ENCODE peak calls at places on chromosomes 4 and X, in four cellular contexts. One of them, this sample, is unnamed.

GRCh38 chr4:57719451-57719850 is 609.3 kb upstream of the IGFBP7 start:
- DNase-seq in stomach: no peak
- DNase-seq in transverse colon: no peak
- DNase-seq in tibial nerve: no peak
- DNase-seq in this sample: no peak

GRCh38 chrX:57905141-57905540 is 5.1 kb downstream of the ZXDA start:
- DNase-seq in stomach: no peak
- DNase-seq in transverse colon: no peak
- DNase-seq in tibial nerve: no peak
- DNase-seq in this sample: no peak

GRCh38 chrX:151359931-151360871 is 36.8 kb upstream of the VMA21 start:
- DNase-seq in stomach: peak; percentile 29
- DNase-seq in transverse colon: no peak
- DNase-seq in tibial nerve: no peak
- DNase-seq in this sample: peak; percentile 20

GRCh38 chrX:151793886-151794285 is 59.3 kb downstream of the CNGA2 start:
- DNase-seq in stomach: no peak
- DNase-seq in transverse colon: no peak
- DNase-seq in tibial nerve: no peak
- DNase-seq in this sample: no peak

GRCh38 chr4:124940387-124940786 is 227.9 kb upstream of the ANKRD50 start:
- DNase-seq in stomach: no peak
- DNase-seq in transverse colon: no peak
- DNase-seq in tibial nerve: peak; percentile 16
- DNase-seq in this sample: no peak

GRCh38 chr4:123350191-123350544 is 46.4 kb upstream of the SPRY1 start:
- DNase-seq in stomach: peak; percentile 54
- DNase-seq in transverse colon: peak; percentile 36
- DNase-seq in tibial nerve: no peak
- DNase-seq in this sample: no peak

GRCh38 chrX:40866878-40867277 is 131.5 kb upstream of the MED14 start:
- DNase-seq in stomach: no peak
- DNase-seq in transverse colon: no peak
- DNase-seq in tibial nerve: no peak
- DNase-seq in this sample: peak; percentile 19

GRCh38 chr4:102627831-102628523 is 126.8 kb downstream of the NFKB1 start:
- DNase-seq in stomach: no peak
- DNase-seq in transverse colon: no peak
- DNase-seq in tibial nerve: no peak
- DNase-seq in this sample: no peak

GRCh38 chr4:81981218-81981617 is 392.6 kb downstream of the HNRNPD start:
- DNase-seq in stomach: no peak
- DNase-seq in transverse colon: no peak
- DNase-seq in tibial nerve: no peak
- DNase-seq in this sample: no peak

GRCh38 chr4:183919173-183919572 is 14.1 kb downstream of the STOX2 start:
- DNase-seq in stomach: no peak
- DNase-seq in transverse colon: no peak
- DNase-seq in tibial nerve: no peak
- DNase-seq in this sample: peak; percentile 68

GRCh38 chr4:26590639-26591038 is 6.8 kb downstream of the TBC1D19 start:
- DNase-seq in stomach: no peak
- DNase-seq in transverse colon: no peak
- DNase-seq in tibial nerve: no peak
- DNase-seq in this sample: no peak

GRCh38 chr4:65825121-65825520 is 154.8 kb upstream of the EPHA5 start:
- DNase-seq in stomach: no peak
- DNase-seq in transverse colon: no peak
- DNase-seq in tibial nerve: no peak
- DNase-seq in this sample: no peak

GRCh38 chr4:16443504-16444088 is 217.3 kb upstream of the TAPT1 start:
- DNase-seq in stomach: no peak
- DNase-seq in transverse colon: no peak
- DNase-seq in tibial nerve: peak; percentile 12
- DNase-seq in this sample: no peak

GRCh38 chrX:24890677-24891076 is 125.1 kb downstream of the ARX start:
- DNase-seq in stomach: no peak
- DNase-seq in transverse colon: no peak
- DNase-seq in tibial nerve: no peak
- DNase-seq in this sample: no peak

GRCh38 chrX:15269618-15270521 is at the start of gene ASB9:
- DNase-seq in stomach: peak; percentile 71
- DNase-seq in transverse colon: peak; percentile 47
- DNase-seq in tibial nerve: peak; percentile 4
- DNase-seq in this sample: no peak

GRCh38 chr4:25406081-25406692 is 29.1 kb downstream of the ANAPC4 start:
- DNase-seq in stomach: no peak
- DNase-seq in transverse colon: no peak
- DNase-seq in tibial nerve: no peak
- DNase-seq in this sample: no peak

GRCh38 chr4:55446578-55446922 is 50.8 kb downstream of the TMEM165 start:
- DNase-seq in stomach: no peak
- DNase-seq in transverse colon: no peak
- DNase-seq in tibial nerve: no peak
- DNase-seq in this sample: no peak

GRCh38 chrX:40471965-40472648 is 108.7 kb upstream of the ATP6AP2 start:
- DNase-seq in stomach: peak; percentile 38
- DNase-seq in transverse colon: peak; percentile 37
- DNase-seq in tibial nerve: peak; percentile 7
- DNase-seq in this sample: peak; percentile 42

GRCh38 chr4:143609492-143609891 is 91.0 kb downstream of the FREM3 start:
- DNase-seq in stomach: no peak
- DNase-seq in transverse colon: no peak
- DNase-seq in tibial nerve: no peak
- DNase-seq in this sample: no peak

GRCh38 chr4:173119818-173120217 is 48.8 kb upstream of the GALNT7 start:
- DNase-seq in stomach: no peak
- DNase-seq in transverse colon: no peak
- DNase-seq in tibial nerve: no peak
- DNase-seq in this sample: no peak
- TF ChIP-seq EP300 in stomach: no peak
- TF ChIP-seq EP300 in transverse colon: no peak
- TF ChIP-seq EP300 in tibial nerve: no peak
- TF ChIP-seq EP300 in this sample: no peak

DNA sequence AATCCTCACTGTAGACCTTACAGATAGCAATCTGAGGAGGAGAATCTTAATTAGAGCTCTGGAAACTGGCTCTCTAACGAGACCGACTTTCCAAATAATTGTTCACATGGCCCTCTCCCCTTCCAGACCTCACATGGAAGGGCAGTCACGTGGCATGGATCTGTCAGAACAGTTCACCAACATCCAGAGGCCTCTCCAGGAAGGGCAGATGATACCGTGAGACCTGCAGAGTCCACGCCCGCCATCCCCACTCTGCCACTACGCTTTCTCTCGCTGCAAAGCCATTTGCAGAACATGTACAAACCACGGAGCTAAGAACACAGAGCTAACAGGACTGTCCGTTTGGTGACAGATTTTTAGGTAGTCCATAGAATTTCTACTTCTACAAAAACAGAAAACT is 20.7 kb downstream of the FAT1 start:
- DNase-seq in stomach: no peak
- DNase-seq in transverse colon: no peak
- DNase-seq in tibial nerve: no peak
- DNase-seq in this sample: no peak
- H3K4me1 ChIP-seq in stomach: peaks cover 40% of the 10 kb centered on the region
- H3K4me1 ChIP-seq in transverse colon: peaks cover 30% of the 10 kb centered on the region
- H3K4me1 ChIP-seq in tibial nerve: no peaks in the 10 kb centered on the region
- H3K4me1 ChIP-seq in this sample: peaks cover 7% of the 10 kb centered on the region

GRCh38 chr4:110195561-110196205 is 2.7 kb downstream of the ELOVL6 start:
- DNase-seq in stomach: no peak
- DNase-seq in transverse colon: no peak
- DNase-seq in tibial nerve: no peak
- DNase-seq in this sample: no peak

GRCh38 chr4:110196206-110196870 is 2.1 kb downstream of the ELOVL6 start:
- DNase-seq in stomach: peak; percentile 45
- DNase-seq in transverse colon: peak; percentile 60
- DNase-seq in tibial nerve: peak; percentile 8
- DNase-seq in this sample: peak; percentile 71

GRCh38 chr4:110196871-110197420 is 1.5 kb downstream of the ELOVL6 start:
- DNase-seq in stomach: peak; percentile 50
- DNase-seq in transverse colon: peak; percentile 63
- DNase-seq in tibial nerve: peak; percentile 22
- DNase-seq in this sample: peak; percentile 50

GRCh38 chr4:110197421-110198398 is 705 bp downstream of the ELOVL6 start:
- DNase-seq in stomach: no peak
- DNase-seq in transverse colon: peak; percentile 56
- DNase-seq in tibial nerve: peak; percentile 19
- DNase-seq in this sample: peak; percentile 37

DNA sequence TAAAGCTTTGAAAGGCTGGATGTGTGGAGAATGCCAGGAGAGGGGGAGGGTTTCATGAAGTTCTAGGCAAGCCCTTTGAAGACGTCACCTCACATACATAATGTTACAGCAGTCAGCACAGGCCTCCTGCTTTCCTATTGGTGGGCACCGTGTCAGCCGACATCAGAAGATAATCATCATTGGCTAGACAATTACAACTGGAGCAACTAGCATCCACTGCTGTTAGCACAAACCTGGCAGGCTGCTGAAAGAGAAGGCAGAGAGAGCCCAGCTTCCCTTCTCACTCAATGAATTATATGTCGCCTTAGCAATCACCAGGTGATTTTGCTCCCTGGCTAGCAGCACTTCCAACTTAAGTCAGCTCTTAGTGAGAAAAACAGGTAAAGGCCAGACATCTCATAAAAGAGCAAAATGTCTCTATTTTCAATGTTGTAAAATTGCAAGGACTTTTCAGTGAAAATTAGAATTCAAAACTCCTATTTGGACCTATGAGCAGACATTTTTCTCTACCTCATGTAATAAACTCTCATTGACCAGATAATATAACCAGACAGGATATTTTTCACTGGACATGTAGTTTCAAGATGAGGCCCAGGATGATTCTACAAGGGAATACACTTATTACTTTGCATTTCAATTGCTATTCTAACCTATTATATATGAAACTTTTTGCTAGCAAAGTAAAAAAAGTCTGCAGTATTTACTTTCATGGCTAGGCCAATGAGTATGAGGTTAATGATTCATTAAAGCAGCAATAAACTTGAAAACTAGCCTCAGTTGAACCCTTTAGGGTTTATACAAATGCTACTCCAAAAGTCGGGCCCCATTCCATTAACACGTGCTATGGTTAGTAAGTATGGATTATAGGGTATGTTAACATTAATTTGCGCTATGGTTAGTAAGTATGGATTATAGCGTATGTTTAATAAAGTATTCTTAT is 4.3 kb downstream of the ELOVL6 start:
- DNase-seq in stomach: peak; percentile 81
- DNase-seq in transverse colon: peak; percentile 80
- DNase-seq in tibial nerve: peak; percentile 45
- DNase-seq in this sample: peak; percentile 44
- TF ChIP-seq EP300 in stomach: no peak
- TF ChIP-seq EP300 in transverse colon: no peak
- TF ChIP-seq EP300 in tibial nerve: peak; percentile 6
- TF ChIP-seq EP300 in this sample: no peak

GRCh38 chr4:6155996-6156395 is 44.4 kb downstream of the JAKMIP1 start:
- DNase-seq in stomach: no peak
- DNase-seq in transverse colon: no peak
- DNase-seq in tibial nerve: no peak
- DNase-seq in this sample: no peak
- H3K4me1 ChIP-seq in stomach: no peaks in the 10 kb centered on the region
- H3K4me1 ChIP-seq in transverse colon: no peaks in the 10 kb centered on the region
- H3K4me1 ChIP-seq in tibial nerve: no peaks in the 10 kb centered on the region
- H3K4me1 ChIP-seq in this sample: peaks cover 3% of the 10 kb centered on the region

GRCh38 chr4:36053931-36054330 is 190.4 kb downstream of the ARAP2 start:
- DNase-seq in stomach: no peak
- DNase-seq in transverse colon: no peak
- DNase-seq in tibial nerve: no peak
- DNase-seq in this sample: no peak
- TF ChIP-seq EP300 in stomach: no peak
- TF ChIP-seq EP300 in transverse colon: no peak
- TF ChIP-seq EP300 in tibial nerve: no peak
- TF ChIP-seq EP300 in this sample: no peak

This sample was measured in ovary.